ENCODE peak calls at places on chromosomes 11 and 22, in four cellular contexts. D is CD8-positive, alpha-beta T cell; L is CD4-positive, CD25-positive, alpha-beta regulatory T cell; M is Daoy. I is an unnamed sample.

GRCh38 chr22:30747493-30747892 is 52.8 kb downstream of the OSBP2 start:
- DNase-seq in D (no peak), L (no peak), M (no peak), I (no peak)

GRCh38 chr11:125593113-125593761 is 585 bp downstream of the STT3A start:
- DNase-seq in D (no peak), L (no peak), M (peak), I (peak)

GRCh38 chr11:23404225-23405160 is 544.2 kb upstream of the CCDC179 start:
- DNase-seq in D (peak), L (no peak), M (no peak), I (no peak)

GRCh38 chr11:96464695-96465307 is 75.0 kb downstream of the JRKL start:
- DNase-seq in D (no peak), L (no peak), M (peak), I (peak)

GRCh38 chr11:59207988-59208432 is 4.7 kb downstream of the MPEG1 start:
- DNase-seq in D (peak), L (no peak), M (peak), I (peak)

GRCh38 chr11:3773180-3773579 is 24.2 kb downstream of the NUP98 start:
- DNase-seq in D (no peak), L (no peak), M (no peak), I (no peak)

GRCh38 chr11:101126551-101127347 is 2.9 kb downstream of the PGR start:
- DNase-seq in D (no peak), L (no peak), M (peak), I (peak)

GRCh38 chr11:5291207-5291838 is 10.4 kb downstream of the OR51B4 start:
- DNase-seq in D (no peak), L (no peak), M (peak), I (peak)

GRCh38 chr22:49997932-49998717 is 14.4 kb downstream of the IL17REL start:
- DNase-seq in D (no peak), L (no peak), M (peak), I (no peak)

GRCh38 chr11:129384415-129384814 is 8.8 kb downstream of the BARX2 start:
- DNase-seq in D (no peak), L (no peak), M (no peak), I (no peak)

GRCh38 chr11:2566223-2567025 is 121.6 kb downstream of the KCNQ1 start:
- DNase-seq in D (no peak), L (no peak), M (no peak), I (no peak)

GRCh38 chr11:27204527-27204926 is 158.5 kb downstream of the CCDC34 start:
- DNase-seq in D (no peak), L (no peak), M (peak), I (peak)

GRCh38 chr22:46087816-46088277 is 62.5 kb upstream of the PPARA start:
- DNase-seq in D (no peak), L (no peak), M (peak), I (peak)

GRCh38 chr11:71255323-71255722 is 2.9 kb upstream of the SHANK2 start:
- DNase-seq in D (no peak), L (no peak), M (no peak), I (no peak)

GRCh38 chr11:94786264-94787126 is 18.3 kb downstream of the AMOTL1 start:
- DNase-seq in D (no peak), L (no peak), M (no peak), I (peak)

GRCh38 chr11:60915250-60915914 is 1.4 kb downstream of the TMEM109 start:
- DNase-seq in D (peak), L (peak), M (peak), I (peak)

GRCh38 chr11:108501396-108501795 is 3.2 kb upstream of the POGLUT3 start:
- DNase-seq in D (no peak), L (no peak), M (no peak), I (no peak)

GRCh38 chr11:120564573-120565301 is 53.2 kb downstream of the GRIK4 start:
- DNase-seq in D (no peak), L (no peak), M (peak), I (peak)

GRCh38 chr11:68521962-68522626 is 61.5 kb downstream of the PPP6R3 start:
- DNase-seq in D (no peak), L (no peak), M (no peak), I (no peak)

GRCh38 chr11:42543844-42544243 is 768.0 kb upstream of the API5 start:
- DNase-seq in D (no peak), L (no peak), M (no peak), I (no peak)

GRCh38 chr22:46612341-46612903 is 7.8 kb upstream of the GRAMD4 start:
- DNase-seq in D (no peak), L (no peak), M (no peak), I (no peak)

GRCh38 chr11:1041936-1042608 is 5.6 kb upstream of the MUC6 start:
- DNase-seq in D (no peak), L (no peak), M (peak), I (no peak)

GRCh38 chr11:1548221-1549070 is 23.6 kb downstream of the DUSP8 start:
- DNase-seq in D (peak), L (no peak), M (peak), I (peak)

GRCh38 chr22:35510481-35510934 is 30.1 kb upstream of the RASD2 start:
- DNase-seq in D (no peak), L (no peak), M (peak), I (no peak)

GRCh38 chr11:64128255-64129006 is 37.5 kb downstream of the MACROD1 start:
- DNase-seq in D (no peak), L (no peak), M (no peak), I (no peak)

GRCh38 chr22:17767236-17768065 is 6.8 kb downstream of the BID start:
- DNase-seq in D (peak), L (no peak), M (no peak), I (no peak)

GRCh38 chr11:31060880-31061279 is 308.7 kb downstream of the DCDC1 start:
- DNase-seq in D (no peak), L (no peak), M (no peak), I (no peak)

GRCh38 chr11:16610213-16610737 is 128.2 kb upstream of the C11orf58 start:
- DNase-seq in D (no peak), L (no peak), M (no peak), I (no peak)

GRCh38 chr11:121590772-121591404 is 138.1 kb upstream of the SORL1-AS1 start:
- DNase-seq in D (no peak), L (no peak), M (no peak), I (no peak)

GRCh38 chr11:39684155-39684554 is 1775.3 kb downstream of the LRRC4C start:
- DNase-seq in D (no peak), L (no peak), M (no peak), I (no peak)

GRCh38 chr22:42536166-42536565 is 16.6 kb upstream of the RRP7A start:
- DNase-seq in D (no peak), L (no peak), M (no peak), I (no peak)

GRCh38 chr22:44192098-44192810 is 11.5 kb downstream of the PARVG start:
- DNase-seq in D (peak), L (peak), M (peak), I (peak)

GRCh38 chr22:23203452-23204124 is 23.3 kb downstream of the BCR start:
- DNase-seq in D (no peak), L (no peak), M (no peak), I (no peak)

GRCh38 chr22:34129691-34130486 is 209.6 kb upstream of the LARGE1 start:
- DNase-seq in D (no peak), L (no peak), M (no peak), I (no peak)

GRCh38 chr22:40654522-40655167 is 18.1 kb upstream of the MRTFA start:
- DNase-seq in D (no peak), L (no peak), M (peak), I (peak)

GRCh38 chr11:112778091-112778889 is 182.9 kb upstream of the NCAM1 start:
- DNase-seq in D (no peak), L (no peak), M (no peak), I (no peak)

I was measured in H4.